ENCODE peak calls at places on chromosomes 12 and 14, in six cellular contexts. B is ovary, T is lung, K is astrocyte, F is sigmoid colon, N is heart left ventricle. E is an unnamed sample.

GRCh38 chr12:89951694-89952060 is 243.0 kb upstream of the ATP2B1 start:
- DNase-seq in B (no peak), T (no peak), K (no peak), F (no peak), N (no peak), E (no peak)

GRCh38 chr14:104800600-104801283 is at the start of gene ZBTB42:
- DNase-seq in B (peak), T (peak), K (peak), F (peak), N (peak), E (peak)

GRCh38 chr12:131077931-131078391 is 124.3 kb downstream of the ADGRD1 start:
- DNase-seq in B (no peak), T (no peak), K (no peak), F (no peak), N (peak), E (no peak)

GRCh38 chr12:52551466-52551865 is 1.5 kb downstream of the KRT71 start:
- DNase-seq in B (no peak), T (no peak), K (no peak), F (no peak), N (peak), E (no peak)

GRCh38 chr12:63963863-63964262 is 119.4 kb downstream of the SRGAP1 start:
- DNase-seq in B (no peak), T (no peak), K (no peak), F (no peak), N (no peak), E (no peak)

GRCh38 chr12:32754101-32754500 is 1.6 kb downstream of the YARS2 start:
- DNase-seq in B (no peak), T (no peak), K (no peak), F (no peak), N (no peak), E (no peak)

GRCh38 chr12:17992002-17992656 is 97.9 kb downstream of the RERGL start:
- DNase-seq in B (no peak), T (no peak), K (peak), F (no peak), N (no peak), E (no peak)

GRCh38 chr14:68018598-68018997 is 199.0 kb downstream of the RAD51B start:
- DNase-seq in B (no peak), T (no peak), K (no peak), F (no peak), N (no peak), E (no peak)

GRCh38 chr12:121005346-121005815 is 10.9 kb downstream of the C12orf43 start:
- DNase-seq in B (no peak), T (no peak), K (no peak), F (no peak), N (no peak), E (no peak)

GRCh38 chr14:24274101-24274543 is 2.7 kb upstream of the RABGGTA start:
- DNase-seq in B (no peak), T (peak), K (no peak), F (no peak), N (no peak), E (no peak)

GRCh38 chr12:98002887-98003493 is 512.4 kb upstream of the TMPO start:
- DNase-seq in B (no peak), T (peak), K (peak), F (no peak), N (no peak), E (no peak)

GRCh38 chr12:110224379-110225304 is 56.4 kb upstream of the ATP2A2 start:
- DNase-seq in B (no peak), T (no peak), K (peak), F (peak), N (no peak), E (no peak)

GRCh38 chr12:57712671-57713070 is 18.7 kb downstream of the OS9 start:
- DNase-seq in B (no peak), T (no peak), K (no peak), F (no peak), N (no peak), E (no peak)

GRCh38 chr12:20097561-20097960 is 270.8 kb upstream of the PDE3A start:
- DNase-seq in B (no peak), T (no peak), K (peak), F (no peak), N (no peak), E (no peak)

GRCh38 chr12:100058482-100059029 is 73.8 kb upstream of the ANKS1B start:
- DNase-seq in B (no peak), T (no peak), K (peak), F (no peak), N (no peak), E (no peak)

GRCh38 chr12:572532-572899 is 90.7 kb downstream of the NINJ2 start:
- DNase-seq in B (peak), T (no peak), K (no peak), F (no peak), N (no peak), E (no peak)

GRCh38 chr12:57461904-57462306 is 2.3 kb downstream of the GLI1 start:
- DNase-seq in B (no peak), T (no peak), K (peak), F (no peak), N (no peak), E (no peak)

GRCh38 chr12:1523046-1523445 is 71.3 kb downstream of the FBXL14 start:
- DNase-seq in B (no peak), T (no peak), K (no peak), F (no peak), N (no peak), E (no peak)

GRCh38 chr12:52895726-52896189 is 9.1 kb downstream of the KRT8 start:
- DNase-seq in B (no peak), T (no peak), K (no peak), F (no peak), N (no peak), E (no peak)

GRCh38 chr12:51827925-51828818 is 20.3 kb downstream of the FIGNL2 start:
- DNase-seq in B (no peak), T (peak), K (peak), F (no peak), N (peak), E (no peak)

GRCh38 chr12:54017027-54017788 is 8.4 kb downstream of the HOXC8 start:
- DNase-seq in B (no peak), T (no peak), K (no peak), F (no peak), N (no peak), E (no peak)

GRCh38 chr12:52735106-52735505 is 31.8 kb upstream of the KRT77 start:
- DNase-seq in B (no peak), T (no peak), K (no peak), F (no peak), N (no peak), E (no peak)

GRCh38 chr12:120229583-120230325 is 28.8 kb upstream of the RPLP0 start:
- DNase-seq in B (no peak), T (no peak), K (no peak), F (peak), N (peak), E (no peak)

GRCh38 chr14:49447725-49448124 is 138.5 kb downstream of the RPS29 start:
- DNase-seq in B (no peak), T (no peak), K (no peak), F (no peak), N (no peak), E (no peak)

GRCh38 chr12:8156416-8156815 is 399 bp upstream of the ZNF705A start:
- DNase-seq in B (no peak), T (no peak), K (no peak), F (no peak), N (no peak), E (no peak)

GRCh38 chr14:54133896-54134295 is 177.3 kb upstream of the BMP4 start:
- DNase-seq in B (no peak), T (peak), K (peak), F (no peak), N (no peak), E (peak)

GRCh38 chr14:71863049-71863448 is 69.2 kb upstream of the RGS6 start:
- DNase-seq in B (no peak), T (no peak), K (no peak), F (no peak), N (no peak), E (no peak)

GRCh38 chr12:81450920-81451739 is 308.0 kb downstream of the PPFIA2 start:
- DNase-seq in B (no peak), T (peak), K (peak), F (no peak), N (no peak), E (no peak)

GRCh38 chr12:72141381-72141780 is 130.8 kb upstream of the TRHDE start:
- DNase-seq in B (no peak), T (no peak), K (no peak), F (no peak), N (no peak), E (no peak)

GRCh38 chr14:98896476-98896875 is 375.5 kb downstream of the BCL11B start:
- DNase-seq in B (no peak), T (no peak), K (no peak), F (no peak), N (no peak), E (no peak)

GRCh38 chr14:56378046-56378445 is 201.6 kb upstream of the TMEM260 start:
- DNase-seq in B (no peak), T (no peak), K (no peak), F (no peak), N (no peak), E (no peak)

GRCh38 chr12:132342322-132342721 is 12.9 kb upstream of the GALNT9 start:
- DNase-seq in B (no peak), T (no peak), K (no peak), F (no peak), N (no peak), E (no peak)
- TF ChIP-seq CTCF in B (no peak), T (no peak), K (no peak), F (peak), N (no peak), E (no peak)

GRCh38 chr12:15770581-15770980 is 18.6 kb downstream of the EPS8 start:
- DNase-seq in B (no peak), T (no peak), K (no peak), F (no peak), N (no peak), E (no peak)

GRCh38 chr12:15767301-15767700 is 21.9 kb downstream of the EPS8 start:
- DNase-seq in B (no peak), T (no peak), K (no peak), F (no peak), N (no peak), E (no peak)

GRCh38 chr12:15772405-15773018 is 16.7 kb downstream of the EPS8 start:
- DNase-seq in B (no peak), T (no peak), K (no peak), F (no peak), N (no peak), E (no peak)

GRCh38 chr12:15774819-15775218 is 14.4 kb downstream of the EPS8 start:
- DNase-seq in B (no peak), T (no peak), K (peak), F (no peak), N (no peak), E (no peak)

DNA sequence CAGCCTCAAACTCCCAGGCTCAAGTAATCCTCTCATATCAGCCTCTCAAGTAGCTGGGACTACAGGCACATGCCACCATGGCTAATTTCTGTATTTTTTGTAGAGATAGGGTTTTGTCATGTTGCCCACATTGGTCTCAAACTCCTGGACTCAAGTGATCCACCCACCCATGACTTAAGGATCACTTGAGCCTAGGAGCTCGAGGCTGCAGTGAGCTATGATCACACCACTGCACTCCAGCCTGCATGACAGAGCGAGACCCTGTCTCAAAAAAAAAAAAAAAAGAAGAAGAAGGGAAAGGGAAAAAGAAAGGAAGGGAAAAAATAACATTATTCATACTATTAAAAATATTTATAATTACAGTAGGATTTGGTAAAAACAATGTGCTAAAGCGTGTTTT is 19.2 kb downstream of the EPS8 start:
- DNase-seq in B (no peak), T (no peak), K (no peak), F (no peak), N (no peak), E (no peak)
- H3K27ac ChIP-seq in B (peak), T (no peak), K (peak), F (no peak), N (no peak), E (no peak)

GRCh38 chr12:56222531-56222895 is 791 bp upstream of the RNF41 start:
- DNase-seq in B (no peak), T (no peak), K (no peak), F (no peak), N (no peak), E (no peak)

GRCh38 chr12:56221757-56222530 is at the start of gene RNF41:
- DNase-seq in B (peak), T (peak), K (peak), F (peak), N (peak), E (peak)

GRCh38 chr12:56224954-56225353 is 812 bp downstream of the NABP2 start:
- DNase-seq in B (no peak), T (no peak), K (no peak), F (no peak), N (peak), E (no peak)

GRCh38 chr12:56224102-56224701 is at the start of gene NABP2:
- DNase-seq in B (peak), T (peak), K (peak), F (peak), N (peak), E (peak)

DNA sequence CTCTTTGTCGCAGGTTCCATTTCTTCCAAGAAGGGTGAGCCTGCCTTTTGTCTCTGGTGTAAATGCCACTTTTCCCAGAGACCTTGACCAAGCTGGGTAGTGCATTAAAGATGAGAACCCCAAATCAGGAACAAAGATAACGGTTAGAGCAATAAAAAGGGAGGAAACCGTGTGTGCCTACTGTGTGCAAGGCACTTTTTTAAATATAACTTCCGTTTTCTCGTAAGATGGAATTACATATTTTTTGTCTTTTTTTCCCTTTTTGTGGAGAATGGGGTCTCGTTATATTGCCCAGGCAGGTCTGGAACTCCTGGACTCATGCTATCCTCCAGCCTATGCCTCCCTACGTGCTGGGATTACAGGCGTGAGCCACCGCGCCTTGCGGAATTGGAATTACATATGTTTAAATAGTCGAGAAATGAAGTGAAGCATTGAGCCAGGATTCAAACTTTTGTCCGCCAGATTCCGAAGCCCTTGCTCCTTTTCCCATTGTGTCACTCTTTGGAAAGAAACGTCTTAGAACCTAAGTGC is 506 bp upstream of the NABP2 start:
- DNase-seq in B (no peak), T (no peak), K (no peak), F (no peak), N (no peak), E (no peak)
- H3K4me3 ChIP-seq in B (peak), T (no peak), K (peak), F (peak), N (peak), E (peak)

GRCh38 chr12:124131671-124132058 is 158.7 kb downstream of the ZNF664 start:
- DNase-seq in B (no peak), T (no peak), K (no peak), F (no peak), N (no peak), E (no peak)

GRCh38 chr12:124130717-124131670 is 158.0 kb downstream of the ZNF664 start:
- DNase-seq in B (no peak), T (no peak), K (no peak), F (no peak), N (no peak), E (peak)

GRCh38 chr12:124142395-124143005 is 152.4 kb upstream of the RFLNA start:
- DNase-seq in B (no peak), T (no peak), K (no peak), F (no peak), N (no peak), E (no peak)

GRCh38 chr12:124140889-124141550 is 153.9 kb upstream of the RFLNA start:
- DNase-seq in B (no peak), T (no peak), K (no peak), F (no peak), N (no peak), E (no peak)

DNA sequence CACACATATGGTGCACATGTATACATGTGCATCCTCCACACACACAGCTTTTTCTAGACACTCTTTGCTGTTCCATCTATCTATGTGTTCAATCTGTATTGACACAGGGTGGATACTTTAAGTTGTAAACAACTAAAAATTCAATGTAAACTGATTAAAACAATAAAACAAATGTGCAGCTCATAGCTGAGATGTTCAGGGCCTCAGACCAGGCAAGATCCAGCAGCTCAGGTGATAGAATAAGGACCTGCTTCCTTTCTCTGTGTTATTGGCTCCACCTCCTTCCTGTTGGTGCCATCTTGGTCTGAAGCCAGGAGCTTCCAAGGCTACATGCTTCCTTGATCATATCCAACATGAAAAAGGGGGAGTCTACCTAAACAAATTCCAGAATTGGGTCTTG is 158.1 kb upstream of the RFLNA start:
- DNase-seq in B (no peak), T (no peak), K (no peak), F (no peak), N (no peak), E (no peak)
- TF ChIP-seq CTCF in B (no peak), T (no peak), K (no peak), F (no peak), N (no peak), E (no peak)

GRCh38 chr14:22560638-22561365 is 28.2 kb downstream of the DAD1 start:
- DNase-seq in B (no peak), T (peak), K (no peak), F (no peak), N (no peak), E (no peak)

GRCh38 chr14:22561661-22562579 is 27.1 kb downstream of the DAD1 start:
- DNase-seq in B (no peak), T (peak), K (peak), F (no peak), N (no peak), E (no peak)

GRCh38 chr14:22563987-22564386 is 25.0 kb downstream of the DAD1 start:
- DNase-seq in B (no peak), T (no peak), K (no peak), F (no peak), N (no peak), E (no peak)

GRCh38 chr14:22559041-22559440 is 30.0 kb downstream of the DAD1 start:
- DNase-seq in B (no peak), T (no peak), K (no peak), F (no peak), N (no peak), E (no peak)

DNA sequence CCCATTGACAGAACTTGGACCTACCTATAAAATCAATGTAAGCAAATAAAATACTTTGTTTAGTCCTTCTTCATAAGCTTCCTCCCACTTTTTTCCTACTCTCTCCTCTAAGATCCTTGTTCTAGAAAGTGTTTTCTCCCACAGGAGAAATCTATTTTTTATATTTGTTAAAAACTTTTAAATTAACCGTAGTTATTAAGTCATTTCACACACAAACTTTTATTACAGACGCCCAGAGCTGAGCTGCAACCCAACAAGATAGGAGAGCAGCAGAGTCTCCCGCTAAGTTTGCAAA is 27.7 kb downstream of the DAD1 start:
- DNase-seq in B (no peak), T (no peak), K (no peak), F (no peak), N (no peak), E (no peak)
- H3K27ac ChIP-seq in B (no peak), T (peak), K (no peak), F (no peak), N (no peak), E (no peak)

E was measured in right lobe of liver.